ENCODE peak calls at places on chromosomes 16 and 17, in ten cellular contexts. P, W, O, R, D, U, H, I, A and C are unnamed samples. For H3K36me3 and H3K4me1, the result is how much of the 10 kb centered on the place peaks cover.

GRCh38 chr17:71792966-71793365 is 327.9 kb upstream of the SOX9 start:
- DNase-seq in R (peak), I (peak), O (no peak), P (no peak), D (no peak), U (no peak), W (no peak), H (no peak), A (no peak), C (no peak)

GRCh38 chr16:13429411-13429810 is 490.5 kb upstream of the ERCC4 start:
- DNase-seq in W (no peak), P (peak), A (no peak), D (no peak), I (no peak), O (no peak), U (no peak), H (no peak), R (no peak), C (no peak)

GRCh38 chr16:83903739-83904138 is 4.8 kb downstream of the MLYCD start:
- DNase-seq in R (no peak), D (no peak), W (no peak), P (no peak), A (no peak), O (no peak), I (peak), U (no peak), H (no peak), C (no peak)

GRCh38 chr16:50526249-50526648 is 21.9 kb upstream of the NKD1 start:
- DNase-seq in I (no peak), P (no peak), A (peak), O (no peak), H (no peak), W (no peak), R (no peak), U (no peak), D (no peak), C (no peak)

GRCh38 chr17:72100445-72100844 is 20.4 kb upstream of the SOX9 start:
- DNase-seq in O (no peak), R (no peak), D (no peak), H (no peak), I (no peak), W (no peak), A (no peak), P (no peak), U (no peak), C (no peak)

GRCh38 chr17:80287038-80287437 is 26.4 kb downstream of the RNF213 start:
- DNase-seq in I (peak), A (no peak), P (no peak), W (no peak), O (no peak), R (no peak), H (no peak), D (no peak), U (no peak), C (no peak)

GRCh38 chr17:57672205-57672632 is 72.9 kb downstream of the CCDC182 start:
- DNase-seq in H (no peak), O (peak), A (peak), W (peak), U (no peak), D (peak), R (peak), P (no peak), I (peak), C (no peak)

GRCh38 chr17:77778636-77779524 is 179.6 kb upstream of the TNRC6C start:
- DNase-seq in W (no peak), I (no peak), O (no peak), D (peak), R (peak), A (peak), U (peak), P (no peak), H (peak), C (peak)

GRCh38 chr16:90035902-90036301 is 16.6 kb upstream of the DBNDD1 start:
- DNase-seq in D (peak), W (no peak), R (no peak), I (no peak), U (no peak), O (no peak), A (no peak), H (no peak), P (peak), C (no peak)

GRCh38 chr16:24778676-24779075 is 49.2 kb downstream of the TNRC6A start:
- DNase-seq in P (no peak), W (no peak), U (no peak), I (no peak), D (no peak), O (no peak), H (no peak), A (no peak), R (no peak), C (no peak)

GRCh38 chr16:83438326-83438725 is 369.5 kb upstream of the HSBP1 start:
- DNase-seq in U (no peak), R (no peak), D (no peak), W (no peak), A (no peak), P (no peak), H (no peak), I (no peak), O (no peak), C (no peak)

GRCh38 chr17:41965694-41966375 is 760 bp upstream of the CNP start:
- DNase-seq in R (peak), W (peak), P (peak), O (peak), I (peak), H (peak), D (no peak), U (peak), A (peak), C (peak)

GRCh38 chr16:67393111-67393789 is at the start of gene TPPP3:
- DNase-seq in U (peak), I (peak), R (peak), H (peak), P (peak), O (peak), W (peak), D (peak), A (peak), C (peak)

GRCh38 chr17:28612936-28613872 is 781 bp downstream of the RSKR start:
- DNase-seq in H (no peak), D (no peak), U (no peak), P (peak), O (peak), A (no peak), R (peak), W (peak), I (peak), C (no peak)

GRCh38 chr17:81832608-81833159 is 407 bp downstream of the MCRIP1 start:
- DNase-seq in U (no peak), R (peak), W (no peak), A (peak), O (peak), I (peak), H (peak), D (no peak), P (no peak), C (peak)

GRCh38 chr17:4968166-4968915 is 724 bp upstream of the SPAG7 start:
- DNase-seq in I (peak), O (no peak), P (peak), A (no peak), D (no peak), H (no peak), R (no peak), U (no peak), W (no peak), C (no peak)

GRCh38 chr17:28579526-28579925 is 2.8 kb upstream of the ALDOC start:
- DNase-seq in U (no peak), P (no peak), O (no peak), A (no peak), I (no peak), W (no peak), H (no peak), D (no peak), R (no peak), C (no peak)

DNA sequence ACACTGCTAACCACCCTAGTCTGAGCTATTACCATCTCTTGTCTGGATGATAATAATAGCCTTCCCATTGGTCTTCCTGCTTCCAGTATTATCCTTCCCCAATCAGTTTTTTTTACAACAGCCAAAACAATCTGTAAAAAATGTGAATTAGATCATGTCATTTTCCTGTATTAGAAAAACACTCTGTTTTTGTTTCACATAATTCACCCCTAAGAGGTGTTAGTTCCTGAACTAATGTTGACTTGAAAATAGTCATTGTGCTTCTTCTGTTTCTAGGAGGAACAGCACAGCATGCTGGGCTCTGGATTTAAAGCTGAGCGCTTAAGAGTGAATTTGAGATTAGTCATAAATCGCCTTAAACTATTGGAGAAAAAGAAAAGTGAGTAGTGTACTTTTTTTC is 20.0 kb downstream of the IST1 start:
- DNase-seq in H (no peak), A (no peak), R (no peak), W (no peak), P (no peak), D (no peak), O (no peak), I (no peak), U (no peak), C (no peak)
- H3K36me3 ChIP-seq in H (half or more), A (under half), R (under half), W (under half), P (under half), D (under half), O (under half), I (under half), U (under half), C (under half)

GRCh38 chr17:12727881-12728280 is 61.4 kb upstream of the ARHGAP44 start:
- DNase-seq in R (no peak), I (peak), D (no peak), O (no peak), H (no peak), P (no peak), W (no peak), A (no peak), U (no peak), C (no peak)

GRCh38 chr17:12727076-12727750 is 61.5 kb downstream of the MYOCD start:
- DNase-seq in A (no peak), U (no peak), R (no peak), P (no peak), H (no peak), W (no peak), D (no peak), I (peak), O (no peak), C (no peak)

GRCh38 chr17:12729086-12729485 is 60.2 kb upstream of the ARHGAP44 start:
- DNase-seq in I (peak), D (peak), R (no peak), O (no peak), U (no peak), W (no peak), H (no peak), A (no peak), P (no peak), C (no peak)

GRCh38 chr17:12722282-12722681 is 56.6 kb downstream of the MYOCD start:
- DNase-seq in R (no peak), H (no peak), I (no peak), P (no peak), A (no peak), U (no peak), W (no peak), O (no peak), D (no peak), C (no peak)

DNA sequence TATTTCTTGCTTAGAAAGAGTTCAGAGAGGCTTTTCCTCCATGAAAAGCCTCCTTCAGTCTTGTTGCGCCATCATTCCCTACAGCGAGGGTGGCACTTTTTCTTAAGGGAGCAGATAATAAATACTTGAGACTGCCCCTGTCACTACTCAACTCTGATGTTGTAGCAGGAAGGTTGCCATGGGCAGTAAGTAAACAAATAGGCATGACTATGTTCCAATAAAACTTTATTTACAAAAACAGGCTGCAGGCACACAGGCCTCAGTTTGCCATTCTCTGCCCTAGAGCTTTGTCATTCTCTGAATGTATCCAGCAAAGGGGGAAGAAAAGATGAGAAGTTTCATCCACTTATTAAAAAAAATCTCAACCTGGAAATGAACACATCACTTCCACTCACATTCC is 60.4 kb downstream of the MYOCD start:
- DNase-seq in I (no peak), P (peak), D (no peak), U (no peak), A (no peak), O (no peak), H (no peak), R (no peak), W (no peak), C (no peak)
- H3K4me1 ChIP-seq in I (under half), P (under half), D (under half), U (under half), A (under half), O (under half), H (under half), R (under half), W (under half), C (under half)

GRCh38 chr17:50201226-50201854 is at the start of gene COL1A1:
- DNase-seq in U (peak), R (no peak), P (peak), A (peak), W (no peak), O (peak), D (peak), I (peak), H (no peak), C (peak)
- H3K4me3 ChIP-seq in U (peak), R (peak), P (peak), A (peak), W (peak), O (peak), D (peak), I (peak), H (peak), C (no peak)

GRCh38 chr17:47404875-47405274 is 81.1 kb downstream of the EFCAB13 start:
- DNase-seq in O (no peak), W (no peak), P (no peak), U (no peak), R (no peak), H (no peak), A (no peak), D (no peak), I (no peak), C (no peak)
- H3K36me3 ChIP-seq in O (under half), W (under half), P (under half), U (under half), R (under half), H (under half), A (under half), D (under half), I (under half), C (under half)

GRCh38 chr16:85991425-85991824 is 92.5 kb downstream of the IRF8 start:
- DNase-seq in D (peak), O (no peak), A (no peak), P (no peak), W (no peak), I (no peak), U (no peak), R (no peak), H (no peak), C (no peak)
- H3K4me1 ChIP-seq in D (under half), O (under half), A (under half), P (under half), W (under half), I (under half), U (under half), R (under half), H (under half), C (under half)

GRCh38 chr16:29757950-29758466 is 12.2 kb upstream of the C16orf54 start:
- DNase-seq in O (no peak), W (no peak), A (no peak), D (no peak), R (no peak), H (no peak), U (no peak), I (peak), P (peak), C (no peak)
- H3K4me3 ChIP-seq in O (no peak), W (no peak), A (no peak), D (no peak), R (no peak), H (no peak), U (no peak), I (no peak), P (no peak), C (no peak)

GRCh38 chr17:50363217-50364060 is 9.5 kb downstream of the MRPL27 start:
- DNase-seq in H (no peak), I (peak), P (peak), A (no peak), D (peak), U (no peak), W (no peak), R (no peak), O (no peak), C (no peak)

GRCh38 chr17:50365165-50365564 is 7.8 kb downstream of the MRPL27 start:
- DNase-seq in W (no peak), D (no peak), A (no peak), I (no peak), U (no peak), H (no peak), P (no peak), R (no peak), O (no peak), C (no peak)

GRCh38 chr17:50364715-50365114 is 8.3 kb downstream of the MRPL27 start:
- DNase-seq in R (no peak), O (no peak), A (no peak), H (no peak), U (no peak), W (no peak), P (peak), D (peak), I (no peak), C (no peak)

GRCh38 chr17:50362661-50363060 is 10.3 kb downstream of the MRPL27 start:
- DNase-seq in P (no peak), I (no peak), H (no peak), D (no peak), W (no peak), A (no peak), O (no peak), U (no peak), R (no peak), C (no peak)

GRCh38 chr17:50364061-50364458 is 8.9 kb downstream of the MRPL27 start:
- DNase-seq in R (no peak), P (no peak), H (no peak), O (no peak), I (no peak), A (no peak), U (no peak), W (no peak), D (peak), C (no peak)
- H3K36me3 ChIP-seq in R (under half), P (under half), H (half or more), O (under half), I (under half), A (under half), U (under half), W (under half), D (under half), C (under half)

GRCh38 chr17:50147841-50148225 is 2.6 kb downstream of the PPP1R9B start:
- DNase-seq in R (no peak), W (no peak), U (no peak), H (no peak), A (no peak), P (peak), O (no peak), D (no peak), I (peak), C (no peak)
- H3K4me1 ChIP-seq in R (under half), W (half or more), U (under half), H (half or more), A (under half), P (under half), O (under half), D (under half), I (under half), C (under half)

GRCh38 chr16:3188925-3189825 is 1.2 kb downstream of the OR1F1 start:
- DNase-seq in R (peak), D (no peak), W (no peak), A (no peak), P (peak), H (no peak), O (peak), I (peak), U (no peak), C (no peak)

GRCh38 chr16:3187798-3188674 is at the start of gene OR1F1:
- DNase-seq in R (peak), U (no peak), O (no peak), H (no peak), D (no peak), W (peak), P (peak), A (no peak), I (peak), C (no peak)

GRCh38 chr16:3190949-3191353 is 2.9 kb downstream of the OR1F1 start:
- DNase-seq in U (no peak), O (no peak), A (no peak), D (no peak), R (no peak), H (no peak), W (no peak), I (peak), P (peak), C (no peak)

GRCh38 chr16:3188675-3188924 is 596 bp downstream of the OR1F1 start:
- DNase-seq in I (no peak), W (no peak), A (no peak), R (no peak), U (no peak), H (no peak), P (no peak), D (no peak), O (no peak), C (no peak)

GRCh38 chr16:3189869-3190268 is 1.9 kb downstream of the OR1F1 start:
- DNase-seq in P (peak), I (no peak), H (no peak), A (no peak), W (no peak), R (no peak), O (no peak), D (no peak), U (no peak), C (no peak)
- H3K4me3 ChIP-seq in P (no peak), I (peak), H (no peak), A (no peak), W (peak), R (no peak), O (no peak), D (no peak), U (no peak), C (no peak)

DNA sequence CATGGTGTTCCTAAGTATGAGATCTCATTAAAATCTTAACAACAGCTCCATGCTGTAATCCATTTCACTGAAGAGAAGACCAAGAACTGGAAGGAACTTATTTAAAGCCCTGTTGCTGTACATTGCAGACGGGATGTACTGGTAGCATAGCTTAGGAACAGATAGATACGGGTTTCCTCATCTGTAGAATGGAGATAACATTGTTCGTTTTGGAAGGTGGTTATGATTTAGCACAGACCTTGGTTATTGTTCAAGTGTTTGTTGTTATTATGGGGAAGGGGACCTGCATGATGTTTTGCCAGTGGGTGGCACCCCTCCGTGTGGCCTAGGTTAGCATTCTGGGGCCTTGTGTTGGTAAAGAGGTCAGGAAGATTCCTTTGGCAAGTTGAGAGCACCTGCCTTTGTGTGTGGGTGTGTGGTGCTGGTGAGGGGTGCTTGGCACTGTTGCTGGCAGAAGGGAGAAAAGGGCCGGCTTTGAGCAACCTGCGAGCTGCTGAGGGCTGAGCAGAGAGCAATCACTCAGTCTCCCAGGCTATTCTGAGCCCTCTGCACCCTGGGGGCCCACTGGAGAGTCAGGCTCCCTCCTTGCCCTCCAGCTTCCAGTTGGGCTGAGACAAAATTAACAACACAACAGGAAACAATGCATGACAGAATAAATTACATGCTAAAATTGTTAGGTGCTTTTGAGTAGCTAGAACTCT is 2.3 kb downstream of the TAOK2 start:
- DNase-seq in W (no peak), D (peak), A (no peak), H (peak), U (no peak), O (no peak), P (no peak), R (no peak), I (peak), C (no peak)
- H3K36me3 ChIP-seq in W (under half), D (under half), A (under half), H (half or more), U (under half), O (under half), P (under half), R (under half), I (under half), C (under half)